ENCODE peak calls at places on chromosomes 1 and 21, in four cellular contexts. W is hepatocyte, E is mammary epithelial cell, B is neural progenitor cell. A is an unnamed sample.

GRCh38 chr21:25836396-25836795 is 101.6 kb downstream of the GABPA start:
- DNase-seq in W (no peak), E (peak; percentile 69), B (no peak), A (no peak)

GRCh38 chr1:13807213-13807612 is 107.2 kb downstream of the PRDM2 start:
- DNase-seq in W (peak; percentile 56), E (no peak), B (peak; percentile 75), A (peak; percentile 52)

GRCh38 chr1:174519845-174520244 is 72.1 kb downstream of the GPR52 start:
- DNase-seq in W (no peak), E (no peak), B (no peak), A (no peak)

GRCh38 chr1:180907313-180908055 is 5.2 kb upstream of the KIAA1614 start:
- DNase-seq in W (no peak), E (no peak), B (no peak), A (no peak)

GRCh38 chr1:199743227-199743626 is 284.3 kb upstream of the NR5A2 start:
- DNase-seq in W (no peak), E (peak; percentile 53), B (no peak), A (no peak)

GRCh38 chr1:3017440-3018050 is 3.7 kb upstream of the ACTRT2 start:
- DNase-seq in W (no peak), E (no peak), B (no peak), A (no peak)

GRCh38 chr1:55536466-55536865 is 321.3 kb upstream of the USP24 start:
- DNase-seq in W (no peak), E (no peak), B (no peak), A (no peak)

GRCh38 chr1:100230760-100231159 is 18.9 kb downstream of the DBT start:
- DNase-seq in W (no peak), E (no peak), B (no peak), A (no peak)

GRCh38 chr1:238205045-238205662 is 314.4 kb upstream of the ZP4 start:
- DNase-seq in W (no peak), E (no peak), B (no peak), A (no peak)

GRCh38 chr1:226993676-226994356 is 53.7 kb downstream of the COQ8A start:
- DNase-seq in W (peak; percentile 42), E (no peak), B (peak; percentile 73), A (peak; percentile 21)

GRCh38 chr1:1162597-1163537 is 10.8 kb upstream of the TTLL10 start:
- DNase-seq in W (peak; percentile 93), E (peak; percentile 76), B (no peak), A (no peak)

GRCh38 chr1:153934746-153935145 is 11.8 kb downstream of the DENND4B start:
- DNase-seq in W (no peak), E (no peak), B (no peak), A (no peak)

DNA sequence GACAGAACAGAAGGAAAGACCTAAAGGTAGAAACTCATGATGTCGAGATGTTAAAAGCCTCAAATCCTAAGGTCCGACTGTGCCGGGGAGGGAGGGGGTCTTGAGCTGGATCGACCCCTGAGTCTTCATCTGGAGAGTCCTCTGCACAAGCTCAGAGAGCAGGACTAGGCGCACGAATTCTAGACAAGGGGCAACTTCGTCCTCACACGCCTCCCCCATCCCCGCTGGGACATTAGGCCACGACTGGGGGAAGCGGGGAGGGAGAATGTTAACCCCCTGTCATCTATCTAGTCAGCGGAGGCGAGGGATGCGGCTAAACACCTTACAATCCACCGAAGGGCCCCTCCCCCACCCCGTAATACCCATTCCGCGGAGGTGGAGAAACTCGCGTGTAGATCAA is 94.7 kb downstream of the PRKAB2 start:
- DNase-seq in W (no peak), E (no peak), B (no peak), A (no peak)
- TF ChIP-seq EZH2 in W (no peak), E (no peak), B (no peak), A (no peak)

GRCh38 chr1:237041795-237042466 is at the start of gene RYR2:
- DNase-seq in W (peak; percentile 70), E (no peak), B (peak; percentile 94), A (peak; percentile 64)
- TF ChIP-seq CTCF in W (peak; percentile 66), E (no peak), B (peak; percentile 70), A (peak; percentile 51)

GRCh38 chr21:38622081-38622826 is 124.0 kb upstream of the ERG start:
- DNase-seq in W (no peak), E (no peak), B (no peak), A (no peak)
- H3K27ac ChIP-seq in W (no peak overlapping the region), E (no peak overlapping the region), B (no peak overlapping the region), A (no peak overlapping the region)

DNA sequence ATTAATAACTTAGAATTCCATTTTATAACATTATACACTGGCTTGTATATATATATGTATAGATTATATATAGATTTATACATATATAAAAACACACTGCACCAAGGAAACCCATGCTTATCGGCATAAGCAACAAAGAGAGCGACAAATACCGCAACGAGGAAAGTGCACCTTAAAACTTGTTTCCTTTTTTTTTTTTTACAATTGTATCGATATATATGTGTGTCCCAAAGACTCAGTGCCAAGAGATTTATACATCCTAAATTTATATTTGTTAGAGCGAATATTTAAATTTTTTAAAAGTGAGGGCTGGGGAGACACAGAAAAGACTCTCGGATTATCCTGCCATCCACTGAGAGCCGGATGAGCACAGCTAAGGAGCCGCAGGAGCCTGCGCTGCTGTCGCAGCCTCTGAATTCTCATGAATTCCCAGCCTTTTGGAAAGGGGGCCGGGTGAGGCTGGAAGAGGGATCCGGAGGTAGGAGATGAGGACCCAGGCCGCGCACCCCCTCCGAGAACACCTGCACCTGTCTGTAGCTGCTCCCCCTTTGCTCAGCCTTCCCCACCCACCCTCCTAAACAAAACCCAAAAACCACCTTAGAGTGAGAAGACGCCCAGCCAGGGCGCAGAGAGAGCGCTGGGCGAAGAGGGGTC is 5.2 kb downstream of the DMRTA2 start:
- DNase-seq in W (no peak), E (no peak), B (peak; percentile 56), A (no peak)
- TF ChIP-seq EZH2 in W (no peak), E (no peak), B (peak; percentile 54), A (no peak)

GRCh38 chr21:39924577-39925308 is 57.5 kb downstream of the PCP4 start:
- DNase-seq in W (no peak), E (no peak), B (no peak), A (no peak)
- TF ChIP-seq CTCF in W (no peak), E (no peak), B (peak; percentile 4), A (no peak)

GRCh38 chr1:235078927-235079381 is 49.7 kb downstream of the TOMM20 start:
- DNase-seq in W (peak; percentile 38), E (peak; percentile 80), B (no peak), A (no peak)

GRCh38 chr1:235077163-235077540 is 51.5 kb downstream of the TOMM20 start:
- DNase-seq in W (no peak), E (no peak), B (no peak), A (no peak)

GRCh38 chr1:235079443-235079967 is 49.1 kb downstream of the TOMM20 start:
- DNase-seq in W (peak; percentile 77), E (peak; percentile 99), B (no peak), A (no peak)

GRCh38 chr1:235077571-235078479 is 50.8 kb downstream of the TOMM20 start:
- DNase-seq in W (no peak), E (no peak), B (no peak), A (no peak)

GRCh38 chr1:235078480-235078803 is 50.2 kb downstream of the TOMM20 start:
- DNase-seq in W (no peak), E (no peak), B (no peak), A (no peak)
- H3K27ac ChIP-seq in W (peak overlapping the region; percentile 92), E (no peak overlapping the region), B (no peak overlapping the region), A (no peak overlapping the region)

GRCh38 chr1:44405041-44405803 is at the start of gene RNF220:
- DNase-seq in W (peak; percentile 85), E (peak; percentile 43), B (peak; percentile 85), A (peak; percentile 90)

GRCh38 chr1:44406761-44407429 is 1.8 kb downstream of the RNF220 start:
- DNase-seq in W (peak; percentile 15), E (no peak), B (peak; percentile 68), A (peak; percentile 25)

GRCh38 chr1:44407430-44408180 is 2.5 kb downstream of the RNF220 start:
- DNase-seq in W (peak; percentile 45), E (no peak), B (peak; percentile 70), A (no peak)

GRCh38 chr1:44408181-44409018 is 3.3 kb downstream of the RNF220 start:
- DNase-seq in W (peak; percentile 17), E (no peak), B (peak; percentile 87), A (peak; percentile 15)

DNA sequence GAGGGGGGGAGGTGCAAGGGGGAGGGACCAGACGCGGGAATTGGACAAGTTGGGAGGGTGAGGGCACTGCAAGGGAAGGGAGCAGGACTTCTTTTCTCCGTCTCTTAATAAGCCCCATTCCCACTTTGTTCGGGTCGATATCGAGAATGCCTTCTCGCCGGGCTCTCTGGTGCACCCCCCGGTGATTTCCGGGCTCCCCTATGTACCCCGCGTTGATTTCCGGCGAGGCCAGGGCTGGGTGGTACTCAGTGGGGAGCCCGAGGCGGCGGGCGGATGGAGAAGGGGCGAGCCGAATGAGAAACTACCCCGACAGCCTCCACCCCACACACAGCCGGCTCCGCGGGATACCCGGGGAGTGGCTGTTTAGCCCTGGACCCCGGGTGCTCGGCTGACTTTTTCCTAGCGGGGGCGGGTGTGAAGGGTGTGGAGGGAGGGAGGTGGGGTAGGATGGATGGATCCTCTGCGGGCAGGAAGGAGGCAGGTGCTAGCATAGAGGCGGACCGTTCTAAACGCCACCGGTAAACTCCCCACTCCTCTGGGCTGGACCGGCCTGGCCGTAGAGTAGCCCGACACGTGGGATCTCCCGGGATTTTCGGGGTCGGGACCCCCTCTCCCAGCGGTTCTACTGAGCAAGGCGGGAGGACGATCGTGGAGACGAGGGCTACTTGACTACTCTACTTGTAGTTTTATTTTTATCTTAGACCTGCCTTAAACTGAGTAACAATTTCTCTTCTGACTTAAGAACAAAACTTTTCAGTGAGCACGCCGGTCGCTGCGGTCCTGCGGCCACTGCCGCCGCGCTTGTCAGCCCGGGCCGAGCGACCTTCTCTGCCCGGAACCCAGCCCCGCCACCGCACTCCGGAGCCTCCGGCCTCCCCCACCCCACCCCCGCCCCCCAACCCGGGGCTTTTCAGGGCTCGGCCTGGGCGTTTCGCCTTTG is 1.0 kb downstream of the RNF220 start:
- DNase-seq in W (peak; percentile 20), E (no peak), B (peak; percentile 54), A (peak; percentile 54)
- TF ChIP-seq EZH2 in W (peak; percentile 27), E (peak; percentile 82), B (peak; percentile 91), A (no peak)

DNA sequence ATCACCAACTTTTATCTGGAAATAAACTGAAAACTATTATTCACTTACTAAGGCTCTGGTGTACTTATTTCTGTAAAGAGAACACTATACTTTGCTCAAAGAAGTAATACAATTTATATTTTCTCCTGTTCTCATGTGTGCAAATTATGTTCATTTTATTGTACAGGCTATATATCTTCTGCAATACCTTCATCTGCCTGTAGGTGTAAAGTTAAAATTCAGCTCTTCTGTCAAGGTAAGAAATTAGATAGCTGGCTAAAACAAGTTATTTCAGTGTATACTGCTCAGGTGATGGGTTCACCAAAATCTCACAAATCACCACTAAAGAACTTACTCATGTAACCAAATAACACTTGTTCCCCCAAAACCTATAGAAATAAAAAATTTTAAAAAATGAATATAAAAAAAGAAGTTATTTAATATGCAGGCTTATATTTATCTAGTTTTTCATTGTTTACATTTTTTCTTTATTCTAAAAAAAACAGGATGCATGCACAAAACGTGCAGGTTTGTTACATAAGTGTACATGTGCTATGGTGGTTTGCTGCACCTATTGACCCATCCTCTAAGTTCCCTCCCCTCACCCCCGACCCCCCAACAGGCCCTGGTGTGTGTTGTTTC is 81.5 kb downstream of the PTGER3 start:
- DNase-seq in W (no peak), E (peak; percentile 3), B (no peak), A (peak; percentile 30)
- TF ChIP-seq CTCF in W (peak; percentile 24), E (peak; percentile 43), B (peak; percentile 52), A (peak; percentile 47)

GRCh38 chr1:76148460-76148859 is 73.9 kb downstream of the ST6GALNAC3 start:
- DNase-seq in W (no peak), E (no peak), B (no peak), A (no peak)
- H3K27ac ChIP-seq in W (no peak overlapping the region), E (no peak overlapping the region), B (no peak overlapping the region), A (no peak overlapping the region)